ENCODE peak calls at places on chromosomes 1 and 21, in six cellular contexts. M is body of pancreas, Z is fibroblast of pulmonary artery, H is choroid plexus epithelial cell, F is AG04449, U is brain microvascular endothelial cell. W is an unnamed sample.

GRCh38 chr1:93694039-93694438 is 12.4 kb upstream of the BCAR3 start:
- DNase-seq in M (no peak), Z (no peak), H (no peak), F (no peak), U (no peak), W (no peak)

GRCh38 chr21:34886554-34887385 is 162.3 kb downstream of the RUNX1 start:
- DNase-seq in M (peak), Z (peak), H (peak), F (no peak), U (no peak), W (peak)

GRCh38 chr21:45364464-45365185 is 40.3 kb upstream of the COL18A1 start:
- DNase-seq in M (peak), Z (peak), H (peak), F (no peak), U (peak), W (no peak)

GRCh38 chr1:44048816-44049215 is 17.6 kb upstream of the SLC6A9 start:
- DNase-seq in M (no peak), Z (peak), H (peak), F (no peak), U (peak), W (no peak)

GRCh38 chr1:90726716-90727480 is 9.8 kb upstream of the BARHL2 start:
- DNase-seq in M (no peak), Z (no peak), H (no peak), F (no peak), U (no peak), W (no peak)

GRCh38 chr1:93681549-93682412 is at the start of gene BCAR3:
- DNase-seq in M (peak), Z (peak), H (peak), F (no peak), U (peak), W (peak)

GRCh38 chr21:39788383-39788782 is 43.4 kb downstream of the IGSF5 start:
- DNase-seq in M (peak), Z (peak), H (peak), F (peak), U (peak), W (peak)

GRCh38 chr21:36579898-36580297 is 100.0 kb upstream of the CLDN14 start:
- DNase-seq in M (no peak), Z (no peak), H (no peak), F (no peak), U (no peak), W (no peak)

GRCh38 chr1:186535388-186536133 is 74.6 kb upstream of the PDC start:
- DNase-seq in M (no peak), Z (peak), H (peak), F (peak), U (peak), W (no peak)

GRCh38 chr1:64983110-64983509 is 16.8 kb upstream of the JAK1 start:
- DNase-seq in M (peak), Z (peak), H (peak), F (no peak), U (peak), W (no peak)

GRCh38 chr1:36115200-36115669 is 9.8 kb downstream of the COL8A2 start:
- DNase-seq in M (no peak), Z (peak), H (peak), F (peak), U (peak), W (peak)

GRCh38 chr1:3614755-3615742 is 3.7 kb upstream of the MEGF6 start:
- DNase-seq in M (no peak), Z (no peak), H (peak), F (no peak), U (no peak), W (no peak)

GRCh38 chr1:61379693-61380092 is 297.3 kb downstream of the NFIA start:
- DNase-seq in M (no peak), Z (no peak), H (no peak), F (no peak), U (no peak), W (no peak)

GRCh38 chr1:186977266-186977957 is 148.7 kb downstream of the PLA2G4A start:
- DNase-seq in M (no peak), Z (peak), H (no peak), F (no peak), U (no peak), W (no peak)

GRCh38 chr1:50369830-50370229 is 53.4 kb downstream of the DMRTA2 start:
- DNase-seq in M (no peak), Z (peak), H (peak), F (no peak), U (no peak), W (no peak)

GRCh38 chr1:53681647-53682368 is 57.2 kb downstream of the GLIS1 start:
- DNase-seq in M (peak), Z (peak), H (peak), F (no peak), U (no peak), W (no peak)

GRCh38 chr1:150970818-150971582 is 3.6 kb downstream of the CERS2 start:
- DNase-seq in M (peak), Z (peak), H (peak), F (no peak), U (no peak), W (peak)

GRCh38 chr1:39183503-39184353 is 20.8 kb upstream of the MACF1 start:
- DNase-seq in M (peak), Z (peak), H (peak), F (no peak), U (peak), W (no peak)

GRCh38 chr1:243312962-243313634 is 57.3 kb downstream of the SDCCAG8 start:
- DNase-seq in M (no peak), Z (no peak), H (no peak), F (no peak), U (no peak), W (no peak)

GRCh38 chr1:225750420-225750819 is 27.2 kb upstream of the SRP9 start:
- DNase-seq in M (no peak), Z (no peak), H (no peak), F (no peak), U (no peak), W (no peak)

GRCh38 chr1:183915634-183916510 is 111.0 kb downstream of the RGL1 start:
- DNase-seq in M (peak), Z (peak), H (peak), F (peak), U (peak), W (no peak)

GRCh38 chr1:107949467-107950253 is 15.3 kb downstream of the VAV3 start:
- DNase-seq in M (no peak), Z (no peak), H (no peak), F (no peak), U (no peak), W (no peak)

GRCh38 chr1:230986976-230987375 is 8.1 kb downstream of the ARV1 start:
- DNase-seq in M (no peak), Z (peak), H (peak), F (peak), U (peak), W (no peak)

GRCh38 chr1:222817529-222817928 is 2.7 kb downstream of the DISP1 start:
- DNase-seq in M (no peak), Z (peak), H (peak), F (peak), U (peak), W (no peak)

GRCh38 chr1:106222415-106222814 is 834.1 kb upstream of the PRMT6 start:
- DNase-seq in M (no peak), Z (peak), H (peak), F (no peak), U (peak), W (no peak)

GRCh38 chr1:54738244-54738643 is 22.6 kb downstream of the TTC4 start:
- DNase-seq in M (no peak), Z (no peak), H (no peak), F (no peak), U (no peak), W (no peak)

GRCh38 chr1:226912587-226913176 is 27.4 kb upstream of the COQ8A start:
- DNase-seq in M (peak), Z (peak), H (peak), F (no peak), U (peak), W (peak)

GRCh38 chr1:97674517-97674916 is 246.3 kb downstream of the DPYD start:
- DNase-seq in M (no peak), Z (no peak), H (no peak), F (no peak), U (no peak), W (no peak)

GRCh38 chr1:55334140-55334539 is 119.0 kb upstream of the USP24 start:
- DNase-seq in M (no peak), Z (peak), H (no peak), F (no peak), U (peak), W (no peak)

GRCh38 chr1:173403996-173404395 is 73.1 kb upstream of the PRDX6 start:
- DNase-seq in M (no peak), Z (no peak), H (no peak), F (no peak), U (peak), W (no peak)

GRCh38 chr21:41769521-41769920 is 2.7 kb upstream of the RIPK4 start:
- DNase-seq in M (no peak), Z (no peak), H (no peak), F (no peak), U (no peak), W (peak)

GRCh38 chr1:245277276-245277675 is 122.5 kb downstream of the KIF26B start:
- DNase-seq in M (no peak), Z (no peak), H (no peak), F (no peak), U (no peak), W (no peak)

GRCh38 chr1:2528966-2529750 is 905 bp downstream of the HES5 start:
- DNase-seq in M (peak), Z (no peak), H (no peak), F (no peak), U (no peak), W (no peak)

GRCh38 chr1:35287807-35288640 is 19.5 kb downstream of the ZMYM4 start:
- DNase-seq in M (no peak), Z (peak), H (peak), F (peak), U (peak), W (no peak)

GRCh38 chr1:237851209-237851845 is 39.4 kb downstream of the ZP4 start:
- DNase-seq in M (peak), Z (peak), H (peak), F (no peak), U (peak), W (no peak)

GRCh38 chr1:24905355-24905978 is 24.6 kb downstream of the RUNX3 start:
- DNase-seq in M (no peak), Z (no peak), H (no peak), F (no peak), U (no peak), W (peak)

GRCh38 chr1:112271270-112271669 is 124.7 kb upstream of the CTTNBP2NL start:
- DNase-seq in M (no peak), Z (no peak), H (no peak), F (no peak), U (no peak), W (no peak)

GRCh38 chr1:161790587-161791317 is 24.6 kb downstream of the ATF6 start:
- DNase-seq in M (no peak), Z (no peak), H (no peak), F (no peak), U (no peak), W (no peak)

GRCh38 chr1:161787355-161787754 is 21.2 kb downstream of the ATF6 start:
- DNase-seq in M (no peak), Z (no peak), H (no peak), F (no peak), U (no peak), W (no peak)

GRCh38 chr1:161791889-161792655 is 26.0 kb downstream of the ATF6 start:
- DNase-seq in M (no peak), Z (peak), H (peak), F (no peak), U (peak), W (no peak)

DNA sequence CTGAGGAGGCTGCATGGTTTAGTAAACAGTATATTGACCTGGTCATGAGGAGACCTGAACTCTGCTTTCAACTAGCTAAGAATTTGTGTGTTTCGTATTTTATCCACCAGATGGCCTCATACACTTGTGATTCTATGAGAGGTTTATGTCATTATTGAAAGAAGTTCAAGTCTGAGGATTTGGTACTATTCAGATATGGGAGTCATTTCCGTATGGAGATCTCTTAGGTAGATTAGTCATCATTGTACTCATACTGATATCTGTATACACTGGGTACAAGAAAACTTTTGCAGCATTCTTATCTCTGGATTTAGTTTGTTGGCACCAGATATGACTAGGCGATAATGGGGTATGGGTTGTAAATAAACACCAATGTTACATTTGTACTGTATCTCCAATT is 26.6 kb downstream of the ATF6 start:
- DNase-seq in M (no peak), Z (peak), H (peak), F (peak), U (peak), W (no peak)
- TF ChIP-seq CTCF in M (peak), Z (peak), H (peak), F (peak), U (peak), W (peak)

GRCh38 chr1:85088408-85088784 is 40.1 kb upstream of the MCOLN3 start:
- DNase-seq in M (no peak), Z (no peak), H (peak), F (no peak), U (no peak), W (no peak)

GRCh38 chr1:85085417-85085816 is 37.1 kb upstream of the MCOLN3 start:
- DNase-seq in M (no peak), Z (no peak), H (no peak), F (no peak), U (no peak), W (no peak)

GRCh38 chr1:85089203-85089602 is 40.9 kb upstream of the MCOLN3 start:
- DNase-seq in M (no peak), Z (no peak), H (no peak), F (no peak), U (no peak), W (no peak)

GRCh38 chr1:85090225-85090624 is 41.9 kb upstream of the MCOLN3 start:
- DNase-seq in M (no peak), Z (no peak), H (no peak), F (no peak), U (no peak), W (no peak)

GRCh38 chr1:85087659-85088407 is 39.5 kb upstream of the MCOLN3 start:
- DNase-seq in M (no peak), Z (no peak), H (peak), F (no peak), U (no peak), W (no peak)
- H3K4me3 ChIP-seq in M (no peak), Z (no peak), H (no peak), F (no peak), U (no peak), W (no peak)

GRCh38 chr1:210024282-210024681 is 86.3 kb downstream of the SYT14 start:
- DNase-seq in M (no peak), Z (no peak), H (no peak), F (no peak), U (no peak), W (no peak)

GRCh38 chr1:210024996-210025395 is 87.0 kb downstream of the SYT14 start:
- DNase-seq in M (no peak), Z (no peak), H (no peak), F (no peak), U (no peak), W (no peak)

GRCh38 chr1:210027994-210028393 is 90.0 kb downstream of the SYT14 start:
- DNase-seq in M (no peak), Z (no peak), H (no peak), F (no peak), U (no peak), W (no peak)

GRCh38 chr1:210022044-210022443 is 84.0 kb downstream of the SYT14 start:
- DNase-seq in M (no peak), Z (no peak), H (no peak), F (no peak), U (no peak), W (no peak)

DNA sequence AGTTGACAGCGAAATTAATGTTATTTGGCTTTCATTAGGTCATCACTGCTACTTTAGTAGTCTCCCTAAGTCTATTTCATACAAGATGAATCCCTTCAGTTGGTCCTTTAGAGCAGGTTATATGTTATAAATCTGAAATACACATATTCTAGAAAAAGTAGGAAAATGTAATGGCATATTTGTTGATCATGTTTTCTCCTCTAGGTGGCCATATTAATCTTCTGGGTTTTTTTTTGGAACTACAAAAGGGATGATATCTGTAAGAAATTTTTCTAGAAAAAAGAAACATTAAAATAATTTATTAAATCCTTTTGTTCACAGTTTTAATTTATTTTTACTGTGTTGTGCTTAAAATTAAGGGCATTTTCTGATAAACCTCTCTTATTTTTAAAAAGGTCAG is 87.9 kb downstream of the SYT14 start:
- DNase-seq in M (no peak), Z (no peak), H (no peak), F (no peak), U (no peak), W (no peak)
- TF ChIP-seq CTCF in M (no peak), Z (peak), H (no peak), F (no peak), U (no peak), W (no peak)

DNA sequence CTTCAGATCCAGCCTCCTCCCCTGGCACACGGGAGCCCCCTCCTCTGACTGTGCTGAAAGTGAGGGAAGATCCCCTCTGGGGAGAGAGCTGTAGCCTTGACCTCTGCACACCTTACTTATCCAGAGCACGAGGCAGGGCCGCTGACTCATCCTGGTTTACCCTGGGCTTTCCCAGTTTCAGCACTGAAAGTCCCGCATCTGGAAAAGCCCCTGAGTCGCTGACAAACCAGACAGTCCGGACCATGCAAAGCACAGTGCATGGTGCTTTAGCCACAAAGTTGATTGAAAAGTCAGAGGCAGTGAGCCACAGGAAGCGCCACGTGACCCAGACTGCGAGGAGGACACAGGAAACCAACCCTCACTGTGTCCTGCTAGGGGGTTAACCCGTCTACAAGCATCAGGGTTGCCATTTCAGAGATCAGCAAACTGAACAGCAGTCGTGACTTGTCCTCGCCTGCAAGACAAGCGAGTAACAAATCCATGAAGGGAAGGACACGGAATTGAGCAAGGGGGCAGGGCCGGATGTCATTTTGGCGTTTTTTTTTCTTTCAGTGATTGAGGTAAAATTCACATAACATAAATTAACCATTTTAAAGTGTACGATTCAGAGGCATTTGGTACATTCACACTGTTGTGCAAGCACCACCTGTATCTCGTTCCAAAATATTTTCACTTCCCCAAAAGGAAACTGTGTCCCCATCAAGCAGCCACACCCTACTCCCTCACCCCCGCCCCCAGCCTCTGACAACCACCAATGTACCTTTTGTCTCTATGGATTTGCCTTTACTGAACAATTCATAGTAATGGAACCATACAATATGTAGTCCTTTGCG is 19.9 kb upstream of the IFNGR2 start:
- DNase-seq in M (peak), Z (peak), H (peak), F (no peak), U (peak), W (peak)
- H3K4me3 ChIP-seq in M (no peak), Z (peak), H (peak), F (no peak), U (no peak), W (peak)

GRCh38 chr21:27564684-27565280 is 597.9 kb upstream of the ADAMTS5 start:
- DNase-seq in M (peak), Z (peak), H (peak), F (no peak), U (peak), W (no peak)
- TF ChIP-seq CTCF in M (peak), Z (peak), H (peak), F (peak), U (peak), W (peak)

DNA sequence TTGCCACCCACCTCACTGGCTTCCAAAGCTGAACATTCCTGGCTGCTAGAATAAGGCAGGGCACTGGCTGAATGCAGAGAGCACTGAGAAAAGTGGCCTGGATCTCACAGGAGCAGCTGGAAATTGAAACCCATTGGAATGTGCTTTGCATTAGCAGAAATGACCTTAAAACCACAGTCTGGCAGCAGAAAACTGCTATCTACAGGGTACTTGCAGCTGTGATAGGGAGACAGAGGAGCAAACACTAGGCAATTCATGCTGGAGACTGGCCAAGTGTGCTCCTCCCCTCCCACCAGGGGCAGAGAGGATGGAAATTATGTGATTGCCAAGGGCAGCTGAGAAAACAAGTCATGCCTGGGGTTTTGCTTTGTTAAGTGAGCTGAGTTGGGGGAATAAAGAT is 47.2 kb downstream of the HSD3B1 start:
- DNase-seq in M (peak), Z (peak), H (peak), F (peak), U (peak), W (no peak)
- H3K4me3 ChIP-seq in M (no peak), Z (no peak), H (no peak), F (no peak), U (no peak), W (no peak)

GRCh38 chr1:19179597-19180271 is 30.3 kb downstream of the UBR4 start:
- DNase-seq in M (no peak), Z (peak), H (peak), F (no peak), U (peak), W (no peak)
- TF ChIP-seq CTCF in M (no peak), Z (peak), H (peak), F (peak), U (peak), W (no peak)

DNA sequence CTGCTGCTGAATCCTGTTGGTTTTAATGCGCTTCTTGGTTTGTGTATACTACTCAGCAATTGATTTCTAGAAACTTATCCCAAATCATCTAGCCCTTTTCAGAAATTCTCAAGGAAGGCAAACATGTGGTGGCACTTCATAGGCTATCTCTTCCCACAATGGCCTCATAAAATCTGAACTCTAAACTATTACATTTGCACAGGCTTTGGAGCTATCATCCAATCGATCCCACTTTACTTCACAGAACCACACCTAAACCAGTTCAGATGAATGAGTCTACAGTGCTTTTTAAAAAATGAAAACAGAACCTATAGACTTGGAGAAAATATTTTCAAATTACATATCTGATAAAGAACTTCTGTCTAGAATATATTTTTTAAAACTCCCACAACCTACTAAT is 6.9 kb downstream of the STYXL2 start:
- DNase-seq in M (no peak), Z (no peak), H (no peak), F (no peak), U (no peak), W (no peak)
- H3K4me3 ChIP-seq in M (no peak), Z (no peak), H (no peak), F (no peak), U (no peak), W (no peak)

W was measured in coronary artery.